ENCODE peak calls at places on chromosomes 5 and 9, in nine cellular contexts. I, S, C, U, K, V, A, M and J are unnamed samples.

GRCh38 chr9:17018540-17019196 is 116.2 kb upstream of the CNTLN start:
- DNase-seq in I (no peak), S (no peak), C (no peak), U (no peak), K (no peak), V (no peak), A (peak), M (no peak), J (peak)

GRCh38 chr5:54519083-54519541 is 1.6 kb downstream of the SNX18 start:
- DNase-seq in I (peak), S (peak), C (peak), U (no peak), K (no peak), V (no peak), A (no peak), M (no peak), J (no peak)

GRCh38 chr9:86082870-86083269 is 16.5 kb downstream of the GOLM1 start:
- DNase-seq in I (no peak), S (no peak), C (no peak), U (no peak), K (no peak), V (no peak), A (no peak), M (no peak), J (peak)

GRCh38 chr9:2157277-2158105 is 142.3 kb downstream of the SMARCA2 start:
- DNase-seq in I (peak), S (peak), C (peak), U (no peak), K (peak), V (peak), A (peak), M (peak), J (peak)

GRCh38 chr9:133141833-133142594 is 21.0 kb upstream of the RALGDS start:
- DNase-seq in I (peak), S (peak), C (no peak), U (no peak), K (peak), V (no peak), A (no peak), M (peak), J (no peak)

GRCh38 chr5:98436672-98437071 is 336.8 kb upstream of the RGMB start:
- DNase-seq in I (no peak), S (no peak), C (no peak), U (no peak), K (no peak), V (no peak), A (no peak), M (no peak), J (no peak)

GRCh38 chr5:14720236-14720923 is 55.9 kb downstream of the OTULIN start:
- DNase-seq in I (no peak), S (no peak), C (no peak), U (no peak), K (no peak), V (peak), A (peak), M (no peak), J (peak)

GRCh38 chr5:181194489-181195248 is 10.3 kb downstream of the TRIM7 start:
- DNase-seq in I (peak), S (peak), C (no peak), U (no peak), K (no peak), V (no peak), A (no peak), M (no peak), J (no peak)

GRCh38 chr5:34626036-34626435 is 30.1 kb upstream of the RAI14 start:
- DNase-seq in I (no peak), S (no peak), C (no peak), U (no peak), K (no peak), V (peak), A (peak), M (no peak), J (peak)

GRCh38 chr5:111774525-111774924 is 17.5 kb upstream of the NREP start:
- DNase-seq in I (no peak), S (peak), C (peak), U (no peak), K (peak), V (peak), A (peak), M (peak), J (peak)

GRCh38 chr5:138632900-138633489 is 57.8 kb upstream of the HSPA9 start:
- DNase-seq in I (peak), S (peak), C (peak), U (peak), K (peak), V (peak), A (peak), M (peak), J (peak)

GRCh38 chr5:140039561-140039960 is 3.5 kb downstream of the NRG2 start:
- DNase-seq in I (no peak), S (no peak), C (peak), U (no peak), K (peak), V (no peak), A (peak), M (no peak), J (peak)

GRCh38 chr5:9714187-9714586 is 84.0 kb upstream of the TAS2R1 start:
- DNase-seq in I (no peak), S (no peak), C (no peak), U (no peak), K (no peak), V (no peak), A (no peak), M (no peak), J (no peak)

GRCh38 chr9:136326061-136326776 is 1.1 kb upstream of the GPSM1 start:
- DNase-seq in I (no peak), S (no peak), C (no peak), U (no peak), K (no peak), V (no peak), A (no peak), M (no peak), J (peak)

GRCh38 chr9:83061036-83061435 is 1.9 kb downstream of the RASEF start:
- DNase-seq in I (no peak), S (no peak), C (no peak), U (no peak), K (peak), V (peak), A (peak), M (no peak), J (no peak)

GRCh38 chr5:3091040-3091774 is 339.7 kb upstream of the IRX2 start:
- DNase-seq in I (no peak), S (no peak), C (no peak), U (no peak), K (no peak), V (no peak), A (no peak), M (no peak), J (no peak)

GRCh38 chr5:179534431-179534830 is 15.9 kb upstream of the RUFY1 start:
- DNase-seq in I (no peak), S (no peak), C (no peak), U (peak), K (no peak), V (no peak), A (no peak), M (no peak), J (no peak)

GRCh38 chr5:72600401-72600981 is 93.3 kb upstream of the ZNF366 start:
- DNase-seq in I (no peak), S (no peak), C (no peak), U (no peak), K (peak), V (peak), A (peak), M (no peak), J (peak)

DNA sequence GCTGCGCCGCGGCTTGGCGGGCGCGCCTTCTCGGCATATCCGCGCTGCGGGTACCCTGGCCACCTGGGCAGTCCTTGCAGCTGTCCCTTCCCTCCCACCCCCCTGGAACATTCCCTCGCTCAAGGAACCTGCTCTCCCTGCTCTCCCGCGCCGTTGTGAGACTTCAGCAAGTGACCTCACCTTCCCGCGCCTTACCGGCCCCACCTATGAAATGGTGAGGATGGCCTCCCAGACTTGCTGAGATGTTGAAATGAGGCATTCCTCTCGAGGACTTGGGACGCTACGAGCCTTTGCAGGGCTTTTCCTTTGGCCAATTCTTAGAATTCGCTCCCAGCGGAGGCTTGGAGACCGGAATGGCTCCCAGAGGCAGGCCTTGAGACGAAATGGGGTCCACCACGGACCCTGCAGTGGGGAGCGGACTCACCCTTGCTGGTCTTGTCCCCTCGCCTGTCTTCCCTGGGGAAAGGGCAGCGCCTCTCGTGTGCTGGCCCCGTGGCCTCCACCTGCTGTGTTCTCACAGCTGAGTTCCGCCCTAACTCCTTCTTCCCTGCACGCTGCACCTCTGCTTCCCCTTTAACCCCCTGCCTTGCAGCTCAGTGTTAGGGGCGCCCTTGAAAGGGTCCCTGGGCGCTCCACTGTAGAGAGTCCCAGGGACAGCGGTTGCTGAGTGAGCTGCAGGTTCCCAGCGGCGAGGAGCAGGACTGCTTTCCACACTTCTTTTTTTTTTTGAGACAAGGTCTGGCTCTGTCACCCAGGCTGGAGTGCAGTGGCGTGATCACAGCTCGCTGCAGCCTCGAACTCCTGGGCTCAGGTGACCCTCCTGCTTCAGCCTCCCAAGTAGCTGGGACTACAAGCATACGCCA is 907 bp downstream of the HMCN2 start:
- DNase-seq in I (peak), S (no peak), C (peak), U (no peak), K (no peak), V (no peak), A (no peak), M (no peak), J (no peak)
- H3K4me3 ChIP-seq in I (no peak), S (peak), C (peak), U (no peak), K (peak), V (no peak), A (no peak), M (peak), J (no peak)

GRCh38 chr9:99432075-99432474 is 210.0 kb downstream of the SEC61B start:
- DNase-seq in I (no peak), S (no peak), C (no peak), U (no peak), K (no peak), V (no peak), A (no peak), M (no peak), J (no peak)

GRCh38 chr9:99433555-99433954 is 211.5 kb downstream of the SEC61B start:
- DNase-seq in I (no peak), S (peak), C (peak), U (peak), K (peak), V (peak), A (peak), M (no peak), J (peak)

GRCh38 chr9:99433095-99433494 is 211.0 kb downstream of the SEC61B start:
- DNase-seq in I (no peak), S (no peak), C (no peak), U (peak), K (no peak), V (no peak), A (no peak), M (no peak), J (no peak)

GRCh38 chr9:99430301-99430700 is 208.2 kb downstream of the SEC61B start:
- DNase-seq in I (no peak), S (no peak), C (no peak), U (no peak), K (no peak), V (no peak), A (peak), M (no peak), J (peak)

DNA sequence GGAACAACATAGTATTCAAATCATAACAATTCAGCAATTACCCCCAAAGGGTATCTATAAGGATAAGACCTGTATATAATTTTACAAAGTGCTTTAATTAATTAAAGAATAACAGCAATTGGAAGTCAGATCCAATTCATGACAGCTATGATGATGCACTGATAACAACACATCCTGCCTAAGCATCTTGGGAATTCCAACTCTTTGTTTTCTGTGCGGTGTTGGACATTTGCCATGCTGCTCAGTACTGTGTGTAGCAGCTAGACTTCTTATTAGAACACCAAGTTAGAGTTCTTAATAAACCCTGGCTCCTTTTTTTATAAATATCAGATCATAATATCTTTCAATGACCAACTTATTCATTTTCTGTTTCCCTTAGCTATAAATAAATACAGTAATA is 209.0 kb downstream of the SEC61B start:
- DNase-seq in I (no peak), S (no peak), C (no peak), U (no peak), K (no peak), V (no peak), A (peak), M (no peak), J (peak)
- TF ChIP-seq CTCF in I (no peak), S (no peak), C (no peak), U (no peak), K (no peak), V (no peak), A (no peak), M (no peak), J (no peak)

DNA sequence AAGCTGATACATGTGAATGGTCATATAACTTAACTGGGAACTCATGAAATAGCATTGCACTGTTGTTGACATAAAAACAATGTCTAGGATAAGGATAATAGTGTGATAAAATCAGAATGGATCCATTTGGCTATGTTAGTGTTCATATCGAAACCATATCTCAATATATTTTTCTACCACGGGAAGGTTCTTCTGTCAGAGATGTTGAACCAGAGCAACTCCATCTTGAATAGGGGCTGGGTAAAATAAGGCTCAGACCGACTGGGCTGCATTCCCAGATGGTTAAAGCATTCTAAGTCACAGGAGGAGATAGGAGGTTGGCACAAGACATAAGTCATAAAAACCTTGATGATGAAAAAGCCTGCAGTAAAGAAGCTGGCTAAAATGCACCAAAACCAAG is 56.3 kb downstream of the FNIP1 start:
- DNase-seq in I (no peak), S (no peak), C (no peak), U (no peak), K (no peak), V (no peak), A (no peak), M (no peak), J (no peak)
- H3K4me3 ChIP-seq in I (no peak), S (no peak), C (no peak), U (no peak), K (no peak), V (no peak), A (no peak), M (no peak), J (no peak)

GRCh38 chr9:127223266-127223665 is 41.3 kb upstream of the GARNL3 start:
- DNase-seq in I (no peak), S (no peak), C (no peak), U (no peak), K (no peak), V (no peak), A (no peak), M (no peak), J (no peak)

GRCh38 chr9:127223810-127224177 is 40.8 kb upstream of the GARNL3 start:
- DNase-seq in I (peak), S (peak), C (peak), U (no peak), K (no peak), V (no peak), A (no peak), M (no peak), J (no peak)

GRCh38 chr9:127225747-127226646 is 38.6 kb upstream of the GARNL3 start:
- DNase-seq in I (peak), S (no peak), C (peak), U (no peak), K (no peak), V (peak), A (no peak), M (no peak), J (peak)

GRCh38 chr9:127224178-127224882 is 40.2 kb upstream of the GARNL3 start:
- DNase-seq in I (peak), S (peak), C (peak), U (peak), K (peak), V (peak), A (peak), M (peak), J (peak)

DNA sequence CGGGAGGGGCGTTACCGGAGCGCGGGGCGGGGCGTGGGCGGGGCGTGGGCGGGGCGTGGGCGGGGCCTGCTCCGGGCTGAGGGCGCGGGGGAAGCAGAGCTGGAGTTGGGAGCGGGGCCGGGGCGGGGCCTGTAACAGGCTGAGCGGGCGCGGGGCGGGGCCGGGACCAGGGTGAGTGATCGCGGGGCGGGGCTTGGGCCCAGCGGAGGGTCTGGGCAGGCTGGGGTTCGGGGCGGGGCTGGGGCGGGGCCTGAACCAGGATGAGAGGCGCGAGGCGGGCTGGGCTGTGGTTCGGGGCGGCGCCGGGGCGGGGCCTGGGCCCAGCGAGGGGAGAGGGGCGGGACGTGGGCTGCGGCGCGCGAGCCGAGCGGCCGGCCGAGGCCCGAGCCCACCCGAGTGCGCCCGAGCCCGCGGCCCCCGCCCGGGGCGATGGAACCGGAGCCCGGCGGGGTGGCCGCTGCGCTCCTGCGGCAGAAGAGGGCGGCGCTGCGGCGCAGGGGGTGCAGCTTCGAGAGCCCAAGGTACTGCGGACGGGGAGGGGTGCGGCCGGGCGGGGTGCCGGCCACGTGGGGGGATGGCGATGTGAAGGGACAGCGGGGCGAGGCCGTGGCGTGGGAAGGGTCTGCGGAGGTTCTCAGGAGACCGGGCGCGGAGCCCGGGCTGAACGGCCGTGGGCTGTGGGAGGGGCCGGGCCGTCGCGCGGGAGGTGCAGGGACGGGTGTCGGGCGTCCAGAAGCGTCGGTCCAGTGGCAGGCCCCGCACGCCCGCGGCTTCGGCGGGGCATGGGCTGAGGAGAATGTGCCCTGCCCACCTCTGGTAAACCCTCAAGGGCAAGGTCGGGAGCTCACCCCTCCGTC is 39.5 kb upstream of the GARNL3 start:
- DNase-seq in I (peak), S (peak), C (peak), U (peak), K (peak), V (peak), A (peak), M (peak), J (peak)
- TF ChIP-seq CTCF in I (no peak), S (no peak), C (no peak), U (peak), K (peak), V (no peak), A (peak), M (no peak), J (no peak)